ENCODE peak calls at places on chromosomes 3 and 15, in nine cellular contexts. Q is ascending aorta, C is natural killer cell, A is NB4, L is Peyer's patch, B is endothelial cell of umbilical vein, M is mesothelial cell of epicardium, G is neural crest cell, J is upper lobe of right lung. I is an unnamed sample.

GRCh38 chr3:175163686-175164085 is 304.6 kb downstream of the NAALADL2 start:
- DNase-seq in Q (no peak), C (no peak), A (no peak), L (no peak), B (no peak), M (no peak), G (no peak), J (no peak), I (no peak)

GRCh38 chr3:157201648-157202278 is 41.8 kb upstream of the CCNL1 start:
- DNase-seq in Q (no peak), C (no peak), A (peak; percentile 63), L (no peak), B (peak; percentile 63), M (no peak), G (no peak), J (no peak), I (no peak)

GRCh38 chr15:101549647-101550046 is 60.1 kb upstream of the PCSK6 start:
- DNase-seq in Q (no peak), C (no peak), A (no peak), L (no peak), B (no peak), M (no peak), G (no peak), J (no peak), I (no peak)

GRCh38 chr3:126438186-126438585 is 37.5 kb downstream of the ZXDC start:
- DNase-seq in Q (peak; percentile 37), C (no peak), A (no peak), L (no peak), B (no peak), M (no peak), G (no peak), J (peak; percentile 38), I (no peak)

GRCh38 chr3:42746455-42747450 is 26.3 kb downstream of the CCDC13 start:
- DNase-seq in Q (peak; percentile 80), C (no peak), A (no peak), L (no peak), B (no peak), M (no peak), G (no peak), J (no peak), I (no peak)

GRCh38 chr3:187994221-187995085 is 159.5 kb upstream of the LPP start:
- DNase-seq in Q (no peak), C (no peak), A (no peak), L (no peak), B (no peak), M (no peak), G (no peak), J (no peak), I (no peak)

GRCh38 chr3:169744332-169745054 is 20.4 kb downstream of the TERC start:
- DNase-seq in Q (no peak), C (no peak), A (peak; percentile 15), L (no peak), B (peak; percentile 74), M (no peak), G (no peak), J (no peak), I (no peak)

GRCh38 chr3:139123377-139124095 is 78.8 kb upstream of the PRR23C start:
- DNase-seq in Q (peak; percentile 28), C (no peak), A (peak; percentile 88), L (no peak), B (no peak), M (no peak), G (no peak), J (no peak), I (no peak)

GRCh38 chr3:180036678-180037455 is at the start of gene PEX5L:
- DNase-seq in Q (no peak), C (no peak), A (peak; percentile 12), L (no peak), B (peak; percentile 42), M (peak; percentile 64), G (peak; percentile 80), J (peak; percentile 80), I (peak; percentile 95)

GRCh38 chr15:98003976-98004375 is 43.5 kb downstream of the ARRDC4 start:
- DNase-seq in Q (no peak), C (no peak), A (no peak), L (no peak), B (no peak), M (no peak), G (no peak), J (no peak), I (no peak)

GRCh38 chr3:178436773-178437172 is 99.5 kb upstream of the KCNMB2 start:
- DNase-seq in Q (no peak), C (no peak), A (peak; percentile 42), L (no peak), B (peak; percentile 44), M (no peak), G (no peak), J (no peak), I (no peak)

GRCh38 chr15:37134699-37135131 is 34.4 kb upstream of the MEIS2 start:
- DNase-seq in Q (no peak), C (no peak), A (peak; percentile 32), L (no peak), B (peak; percentile 53), M (no peak), G (no peak), J (no peak), I (no peak)

GRCh38 chr15:78397382-78397781 is 40.6 kb upstream of the IREB2 start:
- DNase-seq in Q (no peak), C (no peak), A (no peak), L (no peak), B (no peak), M (no peak), G (no peak), J (no peak), I (no peak)

GRCh38 chr3:55202320-55202719 is 274.5 kb upstream of the LRTM1 start:
- DNase-seq in Q (no peak), C (no peak), A (no peak), L (no peak), B (no peak), M (no peak), G (no peak), J (no peak), I (no peak)

GRCh38 chr3:110180733-110181132 is 843.4 kb upstream of the DPPA4 start:
- DNase-seq in Q (no peak), C (no peak), A (no peak), L (no peak), B (no peak), M (no peak), G (no peak), J (no peak), I (no peak)

GRCh38 chr15:57780461-57780860 is 73.9 kb downstream of the POLR2M start:
- DNase-seq in Q (no peak), C (no peak), A (no peak), L (no peak), B (no peak), M (no peak), G (no peak), J (no peak), I (no peak)

GRCh38 chr3:138097192-138097829 is 18.1 kb downstream of the DZIP1L start:
- DNase-seq in Q (no peak), C (no peak), A (peak; percentile 11), L (no peak), B (no peak), M (no peak), G (no peak), J (no peak), I (peak; percentile 17)
- TF ChIP-seq CTCF in Q (no peak), C (no peak), A (peak; percentile 54), L (no peak), B (peak; percentile 21), M (peak; percentile 33), G (peak; percentile 55), J (peak; percentile 24), I (peak; percentile 38)

GRCh38 chr15:92006186-92007028 is 152.9 kb downstream of the SLCO3A1 start:
- DNase-seq in Q (no peak), C (no peak), A (no peak), L (no peak), B (no peak), M (no peak), G (no peak), J (no peak), I (no peak)
- TF ChIP-seq CTCF in Q (no peak), C (no peak), A (no peak), L (no peak), B (no peak), M (no peak), G (no peak), J (no peak), I (no peak)

GRCh38 chr15:69590932-69591524 is 138.4 kb downstream of the RPLP1 start:
- DNase-seq in Q (no peak), C (no peak), A (no peak), L (peak; percentile 44), B (no peak), M (no peak), G (no peak), J (no peak), I (no peak)

GRCh38 chr15:69593981-69594966 is 141.7 kb downstream of the RPLP1 start:
- DNase-seq in Q (peak; percentile 89), C (no peak), A (peak; percentile 20), L (peak; percentile 87), B (no peak), M (no peak), G (no peak), J (peak; percentile 95), I (no peak)

GRCh38 chr15:69593488-69593887 is 140.9 kb downstream of the RPLP1 start:
- DNase-seq in Q (no peak), C (no peak), A (no peak), L (no peak), B (no peak), M (no peak), G (no peak), J (no peak), I (no peak)

GRCh38 chr15:69591905-69592508 is 139.4 kb downstream of the RPLP1 start:
- DNase-seq in Q (no peak), C (no peak), A (no peak), L (no peak), B (no peak), M (no peak), G (no peak), J (no peak), I (no peak)

GRCh38 chr15:69592954-69593353 is 140.3 kb downstream of the RPLP1 start:
- DNase-seq in Q (no peak), C (no peak), A (no peak), L (no peak), B (no peak), M (no peak), G (no peak), J (no peak), I (no peak)
- TF ChIP-seq CTCF in Q (no peak), C (no peak), A (no peak), L (no peak), B (no peak), M (no peak), G (no peak), J (no peak), I (no peak)

GRCh38 chr15:50051811-50052419 is 67.1 kb downstream of the ATP8B4 start:
- DNase-seq in Q (peak; percentile 76), C (no peak), A (peak; percentile 84), L (no peak), B (peak; percentile 50), M (peak; percentile 21), G (peak; percentile 39), J (no peak), I (peak; percentile 31)
- TF ChIP-seq CTCF in Q (peak; percentile 49), C (peak; percentile 42), A (peak; percentile 50), L (peak; percentile 42), B (peak; percentile 34), M (peak; percentile 42), G (peak; percentile 78), J (peak; percentile 58), I (peak; percentile 58)

GRCh38 chr3:134346744-134347143 is 27.5 kb downstream of the AMOTL2 start:
- DNase-seq in Q (no peak), C (no peak), A (no peak), L (no peak), B (no peak), M (no peak), G (no peak), J (no peak), I (no peak)
- TF ChIP-seq CTCF in Q (no peak), C (no peak), A (no peak), L (no peak), B (no peak), M (no peak), G (no peak), J (no peak), I (no peak)

I was measured in nephron progenitor cell.